ENCODE peak calls at places on chromosomes 16 and 17, in six cellular contexts. One of them, this sample, is unnamed.

GRCh38 chr17:80970044-80970761 is 21.4 kb upstream of the CHMP6 start:
- DNase-seq in K562: peak
- DNase-seq in GM12878: no peak
- DNase-seq in GM12891: peak
- DNase-seq in H1: no peak
- DNase-seq in HepG2: no peak
- DNase-seq in this sample: peak

GRCh38 chr17:79612468-79613194 is 1.8 kb upstream of the RBFOX3 start:
- DNase-seq in K562: peak
- DNase-seq in GM12878: no peak
- DNase-seq in GM12891: peak
- DNase-seq in H1: peak
- DNase-seq in HepG2: peak
- DNase-seq in this sample: peak

GRCh38 chr17:57125406-57125805 is 40.4 kb downstream of the AKAP1 start:
- DNase-seq in K562: no peak
- DNase-seq in GM12878: no peak
- DNase-seq in GM12891: no peak
- DNase-seq in H1: no peak
- DNase-seq in HepG2: no peak
- DNase-seq in this sample: no peak

GRCh38 chr16:12896562-12896961 is 4.8 kb upstream of the SHISA9 start:
- DNase-seq in K562: peak
- DNase-seq in GM12878: no peak
- DNase-seq in GM12891: no peak
- DNase-seq in H1: no peak
- DNase-seq in HepG2: peak
- DNase-seq in this sample: no peak

GRCh38 chr17:76458580-76459490 is 5.9 kb upstream of the UBE2O start:
- DNase-seq in K562: peak
- DNase-seq in GM12878: no peak
- DNase-seq in GM12891: no peak
- DNase-seq in H1: peak
- DNase-seq in HepG2: peak
- DNase-seq in this sample: peak

GRCh38 chr16:27461483-27462171 is 59.7 kb downstream of the IL21R start:
- DNase-seq in K562: no peak
- DNase-seq in GM12878: no peak
- DNase-seq in GM12891: no peak
- DNase-seq in H1: no peak
- DNase-seq in HepG2: no peak
- DNase-seq in this sample: no peak

GRCh38 chr16:71401988-71402387 is 39.9 kb downstream of the TLE7 start:
- DNase-seq in K562: no peak
- DNase-seq in GM12878: no peak
- DNase-seq in GM12891: no peak
- DNase-seq in H1: no peak
- DNase-seq in HepG2: no peak
- DNase-seq in this sample: no peak

GRCh38 chr16:53689636-53690035 is 14.0 kb downstream of the RPGRIP1L start:
- DNase-seq in K562: no peak
- DNase-seq in GM12878: no peak
- DNase-seq in GM12891: no peak
- DNase-seq in H1: no peak
- DNase-seq in HepG2: no peak
- DNase-seq in this sample: no peak

GRCh38 chr16:4123617-4124300 is 7.5 kb upstream of the ADCY9 start:
- DNase-seq in K562: no peak
- DNase-seq in GM12878: no peak
- DNase-seq in GM12891: no peak
- DNase-seq in H1: no peak
- DNase-seq in HepG2: no peak
- DNase-seq in this sample: no peak

GRCh38 chr17:17740627-17741237 is 59.5 kb downstream of the RAI1 start:
- DNase-seq in K562: no peak
- DNase-seq in GM12878: no peak
- DNase-seq in GM12891: no peak
- DNase-seq in H1: no peak
- DNase-seq in HepG2: no peak
- DNase-seq in this sample: no peak

GRCh38 chr16:12845282-12845681 is 41.6 kb upstream of the CPPED1 start:
- DNase-seq in K562: no peak
- DNase-seq in GM12878: no peak
- DNase-seq in GM12891: no peak
- DNase-seq in H1: no peak
- DNase-seq in HepG2: no peak
- DNase-seq in this sample: no peak

GRCh38 chr16:2004795-2005517 is 4.7 kb downstream of the ZNF598 start:
- DNase-seq in K562: no peak
- DNase-seq in GM12878: no peak
- DNase-seq in GM12891: no peak
- DNase-seq in H1: no peak
- DNase-seq in HepG2: no peak
- DNase-seq in this sample: no peak

GRCh38 chr17:73924083-73924482 is 279.4 kb upstream of the RPL38 start:
- DNase-seq in K562: no peak
- DNase-seq in GM12878: no peak
- DNase-seq in GM12891: no peak
- DNase-seq in H1: no peak
- DNase-seq in HepG2: no peak
- DNase-seq in this sample: no peak

GRCh38 chr17:3659541-3660111 is 8.8 kb downstream of the TAX1BP3 start:
- DNase-seq in K562: peak
- DNase-seq in GM12878: no peak
- DNase-seq in GM12891: no peak
- DNase-seq in H1: no peak
- DNase-seq in HepG2: no peak
- DNase-seq in this sample: no peak

GRCh38 chr16:49754495-49755290 is 101.2 kb downstream of the ZNF423 start:
- DNase-seq in K562: no peak
- DNase-seq in GM12878: no peak
- DNase-seq in GM12891: no peak
- DNase-seq in H1: peak
- DNase-seq in HepG2: no peak
- DNase-seq in this sample: no peak

GRCh38 chr16:88387941-88388627 is 5.3 kb downstream of the ZNF469 start:
- DNase-seq in K562: no peak
- DNase-seq in GM12878: no peak
- DNase-seq in GM12891: no peak
- DNase-seq in H1: no peak
- DNase-seq in HepG2: peak
- DNase-seq in this sample: no peak

GRCh38 chr17:27284811-27285415 is 9.0 kb upstream of the WSB1 start:
- DNase-seq in K562: no peak
- DNase-seq in GM12878: no peak
- DNase-seq in GM12891: no peak
- DNase-seq in H1: no peak
- DNase-seq in HepG2: no peak
- DNase-seq in this sample: no peak

GRCh38 chr16:60087530-60087929 is 1353.4 kb upstream of the GOT2 start:
- DNase-seq in K562: no peak
- DNase-seq in GM12878: no peak
- DNase-seq in GM12891: no peak
- DNase-seq in H1: no peak
- DNase-seq in HepG2: no peak
- DNase-seq in this sample: no peak

GRCh38 chr16:4316732-4317461 is 1.0 kb downstream of the GLIS2 start:
- DNase-seq in K562: no peak
- DNase-seq in GM12878: no peak
- DNase-seq in GM12891: no peak
- DNase-seq in H1: peak
- DNase-seq in HepG2: no peak
- DNase-seq in this sample: no peak

GRCh38 chr16:4261557-4262172 is 11.2 kb downstream of the TFAP4 start:
- DNase-seq in K562: peak
- DNase-seq in GM12878: no peak
- DNase-seq in GM12891: no peak
- DNase-seq in H1: peak
- DNase-seq in HepG2: peak
- DNase-seq in this sample: no peak

GRCh38 chr16:11857161-11857560 is 5.8 kb upstream of the RSL1D1 start:
- DNase-seq in K562: no peak
- DNase-seq in GM12878: no peak
- DNase-seq in GM12891: no peak
- DNase-seq in H1: no peak
- DNase-seq in HepG2: no peak
- DNase-seq in this sample: no peak

GRCh38 chr17:21382560-21383495 is 6.7 kb downstream of the KCNJ12 start:
- DNase-seq in K562: no peak
- DNase-seq in GM12878: no peak
- DNase-seq in GM12891: no peak
- DNase-seq in H1: no peak
- DNase-seq in HepG2: no peak
- DNase-seq in this sample: no peak

DNA sequence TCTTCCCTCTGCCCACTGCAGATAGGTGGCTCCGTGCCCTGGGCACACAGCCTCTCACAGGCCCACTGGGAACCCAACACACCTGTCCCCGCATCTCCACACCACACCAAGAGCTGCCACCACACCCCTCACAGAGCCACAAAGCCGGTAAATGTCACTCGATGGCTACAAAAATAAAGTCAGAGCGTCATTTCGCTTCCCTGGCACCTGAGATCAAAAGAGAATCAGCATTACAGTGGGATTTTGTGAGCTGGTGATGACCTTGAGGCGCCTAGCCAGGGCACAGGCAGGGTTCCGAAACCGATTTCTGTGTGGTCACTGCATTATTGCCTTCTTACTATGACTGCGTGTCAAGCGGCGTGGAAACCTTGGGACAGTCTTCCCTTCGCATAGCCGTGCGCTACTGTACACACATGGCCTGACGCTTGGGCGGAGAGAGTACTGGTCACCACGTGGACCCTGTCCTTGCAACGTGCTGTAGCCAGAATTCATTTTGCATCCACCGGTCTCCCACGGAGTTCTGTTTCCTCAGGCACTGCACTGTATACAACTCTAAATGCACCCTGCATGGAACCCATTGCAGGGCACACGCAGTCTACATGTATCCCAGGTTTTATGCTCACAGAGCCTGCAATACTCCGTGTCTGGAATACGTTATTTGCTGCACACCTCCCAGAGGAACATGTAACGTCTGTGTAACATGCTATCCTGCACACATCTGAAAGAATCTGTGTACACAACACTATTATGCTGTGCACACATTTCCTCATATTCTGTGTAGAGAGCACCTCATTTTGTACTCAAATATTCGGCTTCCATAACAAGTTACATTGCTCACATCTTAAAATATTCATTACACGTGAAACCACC is 5.8 kb upstream of the FOXF1 start:
- DNase-seq in K562: no peak
- DNase-seq in GM12878: no peak
- DNase-seq in GM12891: no peak
- DNase-seq in H1: no peak
- DNase-seq in HepG2: no peak
- DNase-seq in this sample: no peak
- TF ChIP-seq POLR2AphosphoS5 in K562: no peak
- TF ChIP-seq POLR2AphosphoS5 in GM12878: no peak
- TF ChIP-seq POLR2AphosphoS5 in GM12891: no peak
- TF ChIP-seq POLR2AphosphoS5 in H1: no peak
- TF ChIP-seq POLR2AphosphoS5 in HepG2: no peak
- TF ChIP-seq POLR2AphosphoS5 in this sample: no peak

GRCh38 chr17:59840908-59841666 is 51.7 kb downstream of the TUBD1 start:
- DNase-seq in K562: no peak
- DNase-seq in GM12878: no peak
- DNase-seq in GM12891: no peak
- DNase-seq in H1: no peak
- DNase-seq in HepG2: no peak
- DNase-seq in this sample: no peak
- TF ChIP-seq POLR2A in K562: peak
- TF ChIP-seq POLR2A in GM12878: peak
- TF ChIP-seq POLR2A in GM12891: no peak
- TF ChIP-seq POLR2A in H1: no peak
- TF ChIP-seq POLR2A in HepG2: peak
- TF ChIP-seq POLR2A in this sample: peak

DNA sequence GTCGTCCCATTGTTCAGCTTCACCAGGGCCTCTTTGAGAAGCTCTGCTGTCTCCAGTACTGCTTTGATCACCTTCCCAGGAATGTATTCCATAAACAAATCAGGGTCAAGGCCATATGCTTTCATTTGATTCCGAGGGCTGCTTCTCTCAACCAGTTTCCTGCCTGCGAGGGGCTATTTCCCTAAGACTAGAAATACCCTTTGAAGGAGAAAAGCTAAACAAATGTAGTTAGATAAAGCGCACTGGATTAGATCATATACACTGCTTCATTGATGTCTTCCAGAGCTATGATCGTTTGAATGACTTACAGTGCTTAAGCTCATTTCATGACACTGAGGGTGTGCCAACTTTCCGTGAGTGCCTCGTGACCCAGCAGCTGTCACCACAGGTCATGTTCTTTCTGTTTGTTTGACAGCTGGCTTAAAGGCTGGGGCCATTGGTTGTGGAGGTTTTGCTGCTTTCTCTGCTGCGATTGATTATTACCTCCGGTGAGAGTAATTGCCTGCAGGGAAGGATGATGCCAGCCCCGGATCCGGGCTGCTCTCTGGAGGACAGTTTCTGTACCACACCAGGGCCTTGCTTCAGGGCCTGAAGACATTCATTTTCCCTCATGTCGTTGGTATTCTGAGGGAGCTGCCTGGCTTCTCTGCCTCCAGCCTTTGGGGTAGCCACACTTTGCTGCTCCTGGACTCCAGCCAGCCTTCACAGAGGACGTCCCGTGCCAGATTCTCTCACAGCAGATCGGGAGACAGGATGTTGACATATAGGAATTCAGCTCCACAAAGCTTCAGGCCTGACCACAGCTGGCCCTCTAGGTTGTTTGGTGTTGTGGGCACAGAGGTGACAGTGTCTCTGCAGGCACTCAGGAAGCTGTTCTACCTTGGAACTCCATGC is 3.9 kb downstream of the TIMM22 start:
- DNase-seq in K562: no peak
- DNase-seq in GM12878: no peak
- DNase-seq in GM12891: no peak
- DNase-seq in H1: no peak
- DNase-seq in HepG2: peak
- DNase-seq in this sample: no peak
- TF ChIP-seq TAF1 in K562: no peak
- TF ChIP-seq TAF1 in GM12878: no peak
- TF ChIP-seq TAF1 in GM12891: no peak
- TF ChIP-seq TAF1 in H1: no peak
- TF ChIP-seq TAF1 in HepG2: no peak
- TF ChIP-seq TAF1 in this sample: no peak

GRCh38 chr16:69823831-69824563 is 61.9 kb downstream of the WWP2 start:
- DNase-seq in K562: no peak
- DNase-seq in GM12878: peak
- DNase-seq in GM12891: peak
- DNase-seq in H1: no peak
- DNase-seq in HepG2: no peak
- DNase-seq in this sample: peak
- TF ChIP-seq POLR2AphosphoS5 in K562: no peak
- TF ChIP-seq POLR2AphosphoS5 in GM12878: peak
- TF ChIP-seq POLR2AphosphoS5 in GM12891: no peak
- TF ChIP-seq POLR2AphosphoS5 in H1: no peak
- TF ChIP-seq POLR2AphosphoS5 in HepG2: no peak
- TF ChIP-seq POLR2AphosphoS5 in this sample: peak

DNA sequence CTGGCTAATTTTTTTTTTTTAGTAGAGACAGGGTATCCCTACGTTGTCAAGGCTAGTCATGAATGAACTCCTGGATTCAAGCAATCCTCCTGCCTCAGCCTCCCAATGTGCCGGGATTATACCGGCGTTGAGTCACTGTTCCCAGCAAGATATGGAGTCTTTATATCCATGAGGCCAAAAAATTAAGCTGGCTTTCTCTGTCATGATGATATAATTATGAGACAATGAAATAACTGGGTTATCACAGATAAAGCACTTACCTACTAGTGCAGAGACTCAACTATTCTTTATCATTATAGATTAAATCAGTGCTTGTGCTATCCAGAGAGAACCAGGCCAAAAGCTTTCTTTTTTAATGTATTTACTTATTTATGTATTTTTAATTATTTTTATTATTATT is 36.2 kb downstream of the SMG6 start:
- DNase-seq in K562: no peak
- DNase-seq in GM12878: no peak
- DNase-seq in GM12891: no peak
- DNase-seq in H1: no peak
- DNase-seq in HepG2: no peak
- DNase-seq in this sample: no peak
- TF ChIP-seq POLR2A in K562: no peak
- TF ChIP-seq POLR2A in GM12878: no peak
- TF ChIP-seq POLR2A in GM12891: no peak
- TF ChIP-seq POLR2A in H1: no peak
- TF ChIP-seq POLR2A in HepG2: no peak
- TF ChIP-seq POLR2A in this sample: no peak

This sample was measured in GM12892.